ENCODE peak calls at places on chromosomes 16 and 17, in seven cellular contexts. One of them, this sample, is unnamed.

GRCh38 chr17:48002208-48002919 is 31.5 kb downstream of the CDK5RAP3 start:
- DNase-seq in heart right ventricle: no peak
- DNase-seq in left ventricle myocardium inferior: no peak
- DNase-seq in right lobe of liver: no peak
- DNase-seq in lower lobe of right lung: no peak
- DNase-seq in small intestine: no peak
- DNase-seq in colonic mucosa: no peak
- DNase-seq in this sample: peak; percentile 79

GRCh38 chr16:743794-744500 is 3.1 kb upstream of the CIAO3 start:
- DNase-seq in heart right ventricle: no peak
- DNase-seq in left ventricle myocardium inferior: no peak
- DNase-seq in right lobe of liver: no peak
- DNase-seq in lower lobe of right lung: no peak
- DNase-seq in small intestine: no peak
- DNase-seq in colonic mucosa: no peak
- DNase-seq in this sample: no peak

GRCh38 chr17:30532871-30533270 is 55.7 kb downstream of the GOSR1 start:
- DNase-seq in heart right ventricle: no peak
- DNase-seq in left ventricle myocardium inferior: no peak
- DNase-seq in right lobe of liver: no peak
- DNase-seq in lower lobe of right lung: no peak
- DNase-seq in small intestine: no peak
- DNase-seq in colonic mucosa: no peak
- DNase-seq in this sample: no peak

GRCh38 chr17:7897773-7898172 is 9.2 kb downstream of the CHD3 start:
- DNase-seq in heart right ventricle: no peak
- DNase-seq in left ventricle myocardium inferior: no peak
- DNase-seq in right lobe of liver: peak; percentile 53
- DNase-seq in lower lobe of right lung: no peak
- DNase-seq in small intestine: peak; percentile 54
- DNase-seq in colonic mucosa: no peak
- DNase-seq in this sample: no peak

GRCh38 chr17:8304181-8304910 is 5.7 kb upstream of the ARHGEF15 start:
- DNase-seq in heart right ventricle: no peak
- DNase-seq in left ventricle myocardium inferior: no peak
- DNase-seq in right lobe of liver: no peak
- DNase-seq in lower lobe of right lung: no peak
- DNase-seq in small intestine: no peak
- DNase-seq in colonic mucosa: no peak
- DNase-seq in this sample: no peak

GRCh38 chr16:10961231-10961630 is 16.9 kb downstream of the CLEC16A start:
- DNase-seq in heart right ventricle: no peak
- DNase-seq in left ventricle myocardium inferior: no peak
- DNase-seq in right lobe of liver: no peak
- DNase-seq in lower lobe of right lung: no peak
- DNase-seq in small intestine: no peak
- DNase-seq in colonic mucosa: no peak
- DNase-seq in this sample: peak; percentile 69

GRCh38 chr16:54177857-54178490 is 108.6 kb downstream of the IRX3 start:
- DNase-seq in heart right ventricle: no peak
- DNase-seq in left ventricle myocardium inferior: no peak
- DNase-seq in right lobe of liver: no peak
- DNase-seq in lower lobe of right lung: no peak
- DNase-seq in small intestine: no peak
- DNase-seq in colonic mucosa: no peak
- DNase-seq in this sample: no peak

GRCh38 chr17:19372866-19373505 is 5.3 kb upstream of the MAPK7 start:
- DNase-seq in heart right ventricle: no peak
- DNase-seq in left ventricle myocardium inferior: no peak
- DNase-seq in right lobe of liver: peak; percentile 28
- DNase-seq in lower lobe of right lung: no peak
- DNase-seq in small intestine: no peak
- DNase-seq in colonic mucosa: no peak
- DNase-seq in this sample: peak; percentile 48

GRCh38 chr17:73901661-73902415 is 257.6 kb upstream of the SDK2 start:
- DNase-seq in heart right ventricle: peak; percentile 41
- DNase-seq in left ventricle myocardium inferior: peak; percentile 57
- DNase-seq in right lobe of liver: no peak
- DNase-seq in lower lobe of right lung: peak; percentile 76
- DNase-seq in small intestine: peak; percentile 62
- DNase-seq in colonic mucosa: peak; percentile 79
- DNase-seq in this sample: no peak

GRCh38 chr16:89887243-89887642 is 13.9 kb downstream of the TCF25 start:
- DNase-seq in heart right ventricle: no peak
- DNase-seq in left ventricle myocardium inferior: no peak
- DNase-seq in right lobe of liver: no peak
- DNase-seq in lower lobe of right lung: no peak
- DNase-seq in small intestine: no peak
- DNase-seq in colonic mucosa: no peak
- DNase-seq in this sample: no peak
- H3K4me1 ChIP-seq in heart right ventricle: no peaks in the 10 kb centered on the region
- H3K4me1 ChIP-seq in left ventricle myocardium inferior: peaks cover 8% of the 10 kb centered on the region
- H3K4me1 ChIP-seq in right lobe of liver: no peaks in the 10 kb centered on the region
- H3K4me1 ChIP-seq in lower lobe of right lung: no peaks in the 10 kb centered on the region
- H3K4me1 ChIP-seq in small intestine: no peaks in the 10 kb centered on the region
- H3K4me1 ChIP-seq in colonic mucosa: no peaks in the 10 kb centered on the region
- H3K4me1 ChIP-seq in this sample: no peaks in the 10 kb centered on the region

DNA sequence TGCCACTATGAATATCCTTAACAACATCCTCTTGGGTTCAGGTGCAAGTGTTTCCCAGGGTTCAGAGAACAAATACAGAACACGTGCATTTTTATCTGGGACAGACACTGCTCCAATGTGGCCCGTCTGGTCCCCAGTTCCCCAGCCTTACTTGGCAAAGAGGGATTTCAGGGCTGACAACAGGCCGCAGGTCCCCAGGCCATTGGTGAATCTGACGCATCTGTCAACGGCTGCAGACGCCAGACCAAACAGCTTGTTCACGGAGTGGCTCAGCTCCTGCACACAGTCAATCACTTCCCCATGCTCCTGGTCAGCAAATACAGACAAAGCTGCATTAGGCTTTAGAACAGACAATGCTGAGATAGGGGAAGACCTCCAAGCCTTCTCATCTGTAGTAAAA is 36.2 kb downstream of the COG7 start:
- DNase-seq in heart right ventricle: no peak
- DNase-seq in left ventricle myocardium inferior: no peak
- DNase-seq in right lobe of liver: no peak
- DNase-seq in lower lobe of right lung: no peak
- DNase-seq in small intestine: no peak
- DNase-seq in colonic mucosa: no peak
- DNase-seq in this sample: no peak
- H3K36me3 ChIP-seq in heart right ventricle: peaks cover 76% of the 10 kb centered on the region
- H3K36me3 ChIP-seq in left ventricle myocardium inferior: peaks cover 78% of the 10 kb centered on the region
- H3K36me3 ChIP-seq in right lobe of liver: no peaks in the 10 kb centered on the region
- H3K36me3 ChIP-seq in lower lobe of right lung: peaks cover 77% of the 10 kb centered on the region
- H3K36me3 ChIP-seq in small intestine: peaks cover 10% of the 10 kb centered on the region
- H3K36me3 ChIP-seq in colonic mucosa: peaks cover 8% of the 10 kb centered on the region
- H3K36me3 ChIP-seq in this sample: peaks cover 33% of the 10 kb centered on the region

GRCh38 chr16:3059041-3059722 is 6.3 kb upstream of the IL32 start:
- DNase-seq in heart right ventricle: peak; percentile 94
- DNase-seq in left ventricle myocardium inferior: peak; percentile 90
- DNase-seq in right lobe of liver: peak; percentile 92
- DNase-seq in lower lobe of right lung: peak; percentile 92
- DNase-seq in small intestine: peak; percentile 88
- DNase-seq in colonic mucosa: peak; percentile 92
- DNase-seq in this sample: peak; percentile 96
- H3K4me1 ChIP-seq in heart right ventricle: peaks cover 20% of the 10 kb centered on the region
- H3K4me1 ChIP-seq in left ventricle myocardium inferior: peaks cover 33% of the 10 kb centered on the region
- H3K4me1 ChIP-seq in right lobe of liver: no peaks in the 10 kb centered on the region
- H3K4me1 ChIP-seq in lower lobe of right lung: peaks cover 30% of the 10 kb centered on the region
- H3K4me1 ChIP-seq in small intestine: peaks cover 4% of the 10 kb centered on the region
- H3K4me1 ChIP-seq in colonic mucosa: peaks cover 12% of the 10 kb centered on the region
- H3K4me1 ChIP-seq in this sample: peaks cover 13% of the 10 kb centered on the region

DNA sequence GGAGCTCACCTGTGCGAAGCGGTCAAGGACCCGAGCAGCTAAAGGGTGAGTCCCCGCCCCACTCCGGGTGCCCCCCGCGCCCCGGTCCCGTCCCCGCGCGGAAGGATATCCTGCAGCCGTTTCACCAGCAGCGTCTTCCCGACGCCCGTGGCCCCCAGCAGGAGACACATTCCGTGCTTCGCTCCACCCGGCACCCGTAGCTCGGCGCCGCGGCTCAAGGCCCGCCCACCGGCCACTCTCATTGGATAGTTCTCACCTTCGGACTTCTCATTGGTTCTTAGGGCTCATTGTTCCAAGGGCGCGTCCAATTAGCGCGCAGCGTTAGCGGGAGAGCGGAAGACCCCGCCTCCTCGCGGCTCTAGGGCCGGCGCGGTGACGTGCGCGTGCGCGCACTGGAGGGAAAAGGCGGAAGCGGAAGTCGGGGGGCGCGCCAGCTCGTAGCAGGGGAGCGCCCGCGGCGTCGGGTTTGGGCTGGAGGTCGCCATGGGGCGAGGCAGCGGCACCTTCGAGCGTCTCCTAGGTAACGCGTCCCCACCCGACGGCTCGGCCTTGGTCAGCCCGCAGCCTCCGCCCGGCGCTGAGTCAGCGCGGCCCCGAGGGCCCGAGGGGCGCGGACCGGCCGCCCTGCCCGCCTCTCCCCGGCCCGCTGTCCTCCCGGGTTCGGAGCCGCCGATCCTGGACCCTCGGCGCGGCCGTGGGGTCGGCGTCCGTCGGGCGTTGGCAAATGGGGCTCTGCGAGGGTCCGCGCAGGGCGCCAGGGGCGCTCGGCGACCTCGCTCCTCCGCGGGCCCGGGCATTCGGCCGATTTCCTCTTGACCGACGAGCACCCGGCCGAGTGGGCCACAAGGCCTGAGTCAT is at the start of the genes ARL16 and HGS:
- DNase-seq in heart right ventricle: peak; percentile 98
- DNase-seq in left ventricle myocardium inferior: peak; percentile 97
- DNase-seq in right lobe of liver: peak; percentile 98
- DNase-seq in lower lobe of right lung: peak; percentile 98
- DNase-seq in small intestine: peak; percentile 99
- DNase-seq in colonic mucosa: peak; percentile 98
- DNase-seq in this sample: peak; percentile 100
- H3K36me3 ChIP-seq in heart right ventricle: peaks cover 36% of the 10 kb centered on the region
- H3K36me3 ChIP-seq in left ventricle myocardium inferior: peaks cover 33% of the 10 kb centered on the region
- H3K36me3 ChIP-seq in right lobe of liver: no peaks in the 10 kb centered on the region
- H3K36me3 ChIP-seq in lower lobe of right lung: peaks cover 38% of the 10 kb centered on the region
- H3K36me3 ChIP-seq in small intestine: peaks cover 10% of the 10 kb centered on the region
- H3K36me3 ChIP-seq in colonic mucosa: peaks cover 16% of the 10 kb centered on the region
- H3K36me3 ChIP-seq in this sample: peaks cover 81% of the 10 kb centered on the region

GRCh38 chr17:76136276-76137025 is 4.6 kb downstream of the FOXJ1 start:
- DNase-seq in heart right ventricle: no peak
- DNase-seq in left ventricle myocardium inferior: no peak
- DNase-seq in right lobe of liver: no peak
- DNase-seq in lower lobe of right lung: no peak
- DNase-seq in small intestine: no peak
- DNase-seq in colonic mucosa: no peak
- DNase-seq in this sample: no peak

GRCh38 chr17:76137026-76137350 is 4.1 kb downstream of the FOXJ1 start:
- DNase-seq in heart right ventricle: no peak
- DNase-seq in left ventricle myocardium inferior: no peak
- DNase-seq in right lobe of liver: no peak
- DNase-seq in lower lobe of right lung: no peak
- DNase-seq in small intestine: no peak
- DNase-seq in colonic mucosa: no peak
- DNase-seq in this sample: no peak

GRCh38 chr17:76134911-76135809 is 5.9 kb downstream of the FOXJ1 start:
- DNase-seq in heart right ventricle: no peak
- DNase-seq in left ventricle myocardium inferior: no peak
- DNase-seq in right lobe of liver: no peak
- DNase-seq in lower lobe of right lung: no peak
- DNase-seq in small intestine: no peak
- DNase-seq in colonic mucosa: no peak
- DNase-seq in this sample: no peak

GRCh38 chr17:76137351-76138233 is 3.5 kb downstream of the FOXJ1 start:
- DNase-seq in heart right ventricle: no peak
- DNase-seq in left ventricle myocardium inferior: no peak
- DNase-seq in right lobe of liver: no peak
- DNase-seq in lower lobe of right lung: no peak
- DNase-seq in small intestine: no peak
- DNase-seq in colonic mucosa: no peak
- DNase-seq in this sample: no peak

DNA sequence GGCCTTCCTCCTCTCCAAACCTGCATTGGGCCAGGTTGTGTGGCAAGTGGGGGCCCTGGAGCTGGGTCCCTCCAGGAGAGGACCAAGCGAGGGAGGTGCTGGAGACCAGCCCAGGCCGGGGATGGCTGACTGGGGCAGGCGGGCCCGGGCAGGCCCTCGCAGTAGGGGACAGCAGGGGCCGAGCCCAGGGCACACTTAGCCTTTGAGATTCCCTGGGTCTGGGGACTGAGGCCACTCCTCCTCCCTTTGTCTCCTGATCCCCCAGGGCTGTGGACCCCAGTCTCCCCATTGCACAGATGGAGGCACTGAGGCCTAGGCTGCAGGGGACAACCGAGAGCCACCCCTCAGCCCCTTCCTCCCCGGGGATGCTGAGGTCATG is 5.2 kb downstream of the FOXJ1 start:
- DNase-seq in heart right ventricle: no peak
- DNase-seq in left ventricle myocardium inferior: no peak
- DNase-seq in right lobe of liver: no peak
- DNase-seq in lower lobe of right lung: no peak
- DNase-seq in small intestine: no peak
- DNase-seq in colonic mucosa: no peak
- DNase-seq in this sample: no peak
- H3K4me1 ChIP-seq in heart right ventricle: peaks cover 27% of the 10 kb centered on the region
- H3K4me1 ChIP-seq in left ventricle myocardium inferior: peaks cover 38% of the 10 kb centered on the region
- H3K4me1 ChIP-seq in right lobe of liver: no peaks in the 10 kb centered on the region
- H3K4me1 ChIP-seq in lower lobe of right lung: peaks cover 18% of the 10 kb centered on the region
- H3K4me1 ChIP-seq in small intestine: no peaks in the 10 kb centered on the region
- H3K4me1 ChIP-seq in colonic mucosa: peaks cover 9% of the 10 kb centered on the region
- H3K4me1 ChIP-seq in this sample: peaks cover under 1% of the 10 kb centered on the region

DNA sequence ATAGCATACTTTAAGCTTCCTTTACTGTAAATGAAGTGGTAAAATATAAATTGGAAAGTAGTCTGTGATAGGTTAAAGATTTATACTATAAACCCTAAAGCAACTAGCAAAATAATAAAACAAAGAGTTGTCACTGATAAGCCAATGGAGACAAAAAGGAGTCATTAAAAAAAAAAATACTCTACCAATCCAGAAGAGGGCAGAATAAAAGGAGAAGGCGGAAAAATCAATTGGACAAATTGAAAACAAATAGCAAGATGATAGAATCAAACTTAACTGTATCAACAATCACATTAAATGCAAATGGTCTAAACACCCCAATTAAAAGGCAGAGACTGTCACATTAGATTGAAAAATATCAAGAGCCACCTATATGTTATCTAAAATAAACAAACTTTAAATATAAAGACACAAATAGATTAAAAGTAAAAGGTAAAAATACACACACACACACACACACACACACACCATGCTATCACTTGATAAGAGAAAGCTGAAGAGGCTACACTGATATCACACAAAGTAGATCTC is 71.8 kb downstream of the CACNG1 start:
- DNase-seq in heart right ventricle: no peak
- DNase-seq in left ventricle myocardium inferior: no peak
- DNase-seq in right lobe of liver: no peak
- DNase-seq in lower lobe of right lung: no peak
- DNase-seq in small intestine: no peak
- DNase-seq in colonic mucosa: no peak
- DNase-seq in this sample: no peak
- H3K36me3 ChIP-seq in heart right ventricle: peaks cover 100% of the 10 kb centered on the region
- H3K36me3 ChIP-seq in left ventricle myocardium inferior: peaks cover 79% of the 10 kb centered on the region
- H3K36me3 ChIP-seq in right lobe of liver: no peaks in the 10 kb centered on the region
- H3K36me3 ChIP-seq in lower lobe of right lung: peaks cover 79% of the 10 kb centered on the region
- H3K36me3 ChIP-seq in small intestine: peaks cover 7% of the 10 kb centered on the region
- H3K36me3 ChIP-seq in colonic mucosa: peaks cover 6% of the 10 kb centered on the region
- H3K36me3 ChIP-seq in this sample: peaks cover 66% of the 10 kb centered on the region

GRCh38 chr17:17117923-17118322 is 75.7 kb downstream of the MPRIP start:
- DNase-seq in heart right ventricle: no peak
- DNase-seq in left ventricle myocardium inferior: no peak
- DNase-seq in right lobe of liver: no peak
- DNase-seq in lower lobe of right lung: no peak
- DNase-seq in small intestine: no peak
- DNase-seq in colonic mucosa: no peak
- DNase-seq in this sample: no peak
- H3K4me1 ChIP-seq in heart right ventricle: peaks cover 94% of the 10 kb centered on the region
- H3K4me1 ChIP-seq in left ventricle myocardium inferior: peaks cover 93% of the 10 kb centered on the region
- H3K4me1 ChIP-seq in right lobe of liver: no peaks in the 10 kb centered on the region
- H3K4me1 ChIP-seq in lower lobe of right lung: peaks cover 76% of the 10 kb centered on the region
- H3K4me1 ChIP-seq in small intestine: peaks cover 14% of the 10 kb centered on the region
- H3K4me1 ChIP-seq in colonic mucosa: peaks cover 39% of the 10 kb centered on the region
- H3K4me1 ChIP-seq in this sample: peaks cover 20% of the 10 kb centered on the region